ENCODE peak calls at places on chromosomes 1 and 21, in seven cellular contexts. I, X, P, L, G, J and C are unnamed samples.

GRCh38 chr1:53330819-53331218 is 2.9 kb upstream of the LRP8 start:
- DNase-seq in I (no peak), X (no peak), P (peak), L (peak), G (peak), J (no peak), C (no peak)

GRCh38 chr1:105934806-105935205 is 1121.7 kb upstream of the PRMT6 start:
- DNase-seq in I (no peak), X (no peak), P (no peak), L (no peak), G (no peak), J (no peak), C (no peak)

GRCh38 chr1:30930631-30931173 is 22.1 kb upstream of the SDC3 start:
- DNase-seq in I (no peak), X (no peak), P (no peak), L (no peak), G (no peak), J (no peak), C (no peak)

GRCh38 chr1:36298640-36299039 is 7.5 kb upstream of the SH3D21 start:
- DNase-seq in I (no peak), X (no peak), P (peak), L (no peak), G (no peak), J (no peak), C (no peak)

GRCh38 chr1:39657923-39658485 is 13.9 kb downstream of the NT5C1A start:
- DNase-seq in I (peak), X (peak), P (peak), L (no peak), G (peak), J (peak), C (no peak)

GRCh38 chr1:20720631-20721051 is 2.8 kb upstream of the KIF17 start:
- DNase-seq in I (no peak), X (no peak), P (no peak), L (peak), G (peak), J (no peak), C (no peak)

GRCh38 chr1:153540394-153541361 is at the start of gene S100A5:
- DNase-seq in I (no peak), X (no peak), P (no peak), L (no peak), G (no peak), J (peak), C (no peak)

GRCh38 chr21:42242611-42243010 is 23.7 kb downstream of the ABCG1 start:
- DNase-seq in I (no peak), X (no peak), P (no peak), L (no peak), G (no peak), J (no peak), C (no peak)

GRCh38 chr1:32014199-32014936 is 700 bp downstream of the KHDRBS1 start:
- DNase-seq in I (peak), X (peak), P (peak), L (peak), G (peak), J (peak), C (peak)

GRCh38 chr1:167728818-167729410 is 7.1 kb downstream of the MPZL1 start:
- DNase-seq in I (no peak), X (no peak), P (no peak), L (no peak), G (no peak), J (no peak), C (no peak)

GRCh38 chr1:44346184-44346583 is 8.9 kb downstream of the ERI3 start:
- DNase-seq in I (no peak), X (no peak), P (no peak), L (no peak), G (no peak), J (no peak), C (no peak)

GRCh38 chr1:208461680-208462079 is 217.5 kb upstream of the PLXNA2 start:
- DNase-seq in I (peak), X (no peak), P (no peak), L (no peak), G (no peak), J (no peak), C (no peak)
- TF ChIP-seq CTCF in I (peak), X (peak), P (no peak), L (no peak), G (peak), J (peak), C (peak)

GRCh38 chr1:117842408-117843170 is 86.8 kb downstream of the GDAP2 start:
- DNase-seq in I (no peak), X (no peak), P (no peak), L (no peak), G (no peak), J (no peak), C (no peak)
- TF ChIP-seq CTCF in I (no peak), X (no peak), P (no peak), L (no peak), G (no peak), J (peak), C (no peak)

GRCh38 chr1:156773607-156774006 is 6.3 kb downstream of the PRCC start:
- DNase-seq in I (no peak), X (no peak), P (no peak), L (no peak), G (no peak), J (no peak), C (no peak)
- TF ChIP-seq CTCF in I (no peak), X (no peak), P (no peak), L (no peak), G (no peak), J (peak), C (no peak)

DNA sequence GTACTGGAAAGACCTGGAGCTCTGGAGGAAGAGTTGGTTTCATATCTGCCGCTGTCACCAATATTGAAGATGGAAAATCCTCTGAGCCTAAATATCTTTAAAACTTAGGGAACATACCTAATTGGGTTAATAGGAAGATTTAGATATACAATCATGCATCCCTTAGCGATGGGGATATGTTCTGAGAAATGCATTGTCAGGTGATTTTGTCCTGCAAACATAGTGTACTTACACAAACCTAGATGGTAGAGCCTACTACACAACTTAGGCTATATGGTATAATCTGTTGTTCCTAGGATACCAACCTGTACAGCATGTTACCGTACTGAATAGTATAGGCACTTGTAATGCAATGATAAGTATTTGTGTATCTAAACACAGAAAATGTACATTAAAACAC is 22.5 kb downstream of the YTHDF2 start:
- DNase-seq in I (no peak), X (no peak), P (no peak), L (no peak), G (no peak), J (no peak), C (no peak)
- TF ChIP-seq CTCF in I (no peak), X (no peak), P (no peak), L (no peak), G (no peak), J (no peak), C (no peak)